ENCODE peak calls at places on chromosomes 5 and 9, in ten cellular contexts. T is kidney epithelial cell; A is effector memory CD4-positive, alpha-beta T cell; P is heart right ventricle; C is Caki2; R is stimulated activated CD8-positive, alpha-beta memory T cell treated with anti-CD3 and anti-CD28 coated beads, Interleukin-4, amount 100 ng/mL, for 1 hour; K is psoas muscle; X is H9; O is substantia nigra; U is heart left ventricle. F is an unnamed sample.

GRCh38 chr9:93061791-93062299 is 3.3 kb downstream of the SUSD3 start:
- DNase-seq in T (no peak), A (no peak), P (no peak), C (no peak), R (no peak), K (no peak), X (peak), O (no peak), U (no peak), F (no peak)

GRCh38 chr9:27572918-27573698 is at the start of gene C9orf72:
- DNase-seq in T (no peak), A (peak), P (peak), C (peak), R (peak), K (peak), X (no peak), O (peak), U (peak), F (no peak)

GRCh38 chr9:7489018-7489417 is 310.6 kb downstream of the DMAC1 start:
- DNase-seq in T (no peak), A (no peak), P (peak), C (no peak), R (no peak), K (peak), X (no peak), O (no peak), U (peak), F (no peak)

GRCh38 chr5:74974451-74975089 is 77.8 kb downstream of the GCNT4 start:
- DNase-seq in T (no peak), A (no peak), P (no peak), C (no peak), R (no peak), K (no peak), X (no peak), O (no peak), U (no peak), F (no peak)

GRCh38 chr5:98774192-98775046 is 956 bp downstream of the RGMB start:
- DNase-seq in T (no peak), A (peak), P (peak), C (peak), R (no peak), K (peak), X (peak), O (no peak), U (peak), F (peak)

GRCh38 chr5:91306497-91306896 is 76.6 kb downstream of the ARRDC3 start:
- DNase-seq in T (no peak), A (no peak), P (no peak), C (no peak), R (no peak), K (no peak), X (no peak), O (no peak), U (no peak), F (no peak)

GRCh38 chr9:97564291-97565175 is 63.1 kb downstream of the TMOD1 start:
- DNase-seq in T (peak), A (no peak), P (no peak), C (peak), R (no peak), K (peak), X (peak), O (no peak), U (no peak), F (peak)

GRCh38 chr9:16718296-16718695 is 152.2 kb downstream of the BNC2 start:
- DNase-seq in T (no peak), A (no peak), P (no peak), C (no peak), R (no peak), K (no peak), X (no peak), O (no peak), U (no peak), F (no peak)

GRCh38 chr5:14440598-14441401 is 140.8 kb upstream of the OTULINL start:
- DNase-seq in T (no peak), A (no peak), P (peak), C (no peak), R (no peak), K (peak), X (no peak), O (no peak), U (peak), F (no peak)

GRCh38 chr9:113488071-113488470 is 24.5 kb downstream of the RGS3 start:
- DNase-seq in T (no peak), A (no peak), P (no peak), C (no peak), R (no peak), K (no peak), X (no peak), O (no peak), U (peak), F (no peak)

GRCh38 chr5:10760033-10760975 is 730 bp downstream of the DAP start:
- DNase-seq in T (no peak), A (no peak), P (no peak), C (peak), R (no peak), K (no peak), X (no peak), O (no peak), U (peak), F (peak)

GRCh38 chr5:38994329-38994927 is 79.8 kb downstream of the RICTOR start:
- DNase-seq in T (peak), A (no peak), P (no peak), C (peak), R (no peak), K (no peak), X (no peak), O (no peak), U (peak), F (peak)

GRCh38 chr9:137437691-137438590 is 3.2 kb downstream of the ENTPD8 start:
- DNase-seq in T (no peak), A (no peak), P (peak), C (no peak), R (no peak), K (peak), X (no peak), O (no peak), U (no peak), F (peak)

GRCh38 chr5:24635217-24635616 is 9.6 kb downstream of the CDH10 start:
- DNase-seq in T (no peak), A (no peak), P (no peak), C (no peak), R (no peak), K (no peak), X (no peak), O (no peak), U (no peak), F (no peak)

GRCh38 chr5:149265559-149265958 is 6.1 kb upstream of the AFAP1L1 start:
- DNase-seq in T (no peak), A (no peak), P (no peak), C (no peak), R (no peak), K (no peak), X (no peak), O (no peak), U (peak), F (peak)

GRCh38 chr5:139684881-139685749 is 37.0 kb downstream of the CXXC5 start:
- DNase-seq in T (no peak), A (no peak), P (no peak), C (no peak), R (no peak), K (peak), X (peak), O (no peak), U (no peak), F (no peak)

GRCh38 chr5:151115272-151115905 is 34.6 kb upstream of the TNIP1 start:
- DNase-seq in T (no peak), A (peak), P (peak), C (peak), R (peak), K (peak), X (peak), O (no peak), U (peak), F (peak)

GRCh38 chr5:149765932-149766331 is 35.8 kb downstream of the PPARGC1B start:
- DNase-seq in T (no peak), A (no peak), P (no peak), C (no peak), R (no peak), K (no peak), X (no peak), O (no peak), U (no peak), F (no peak)

GRCh38 chr9:89329917-89330316 is 11.6 kb downstream of the SECISBP2 start:
- DNase-seq in T (no peak), A (no peak), P (no peak), C (no peak), R (no peak), K (no peak), X (no peak), O (no peak), U (no peak), F (no peak)

GRCh38 chr5:178642351-178642909 is 15.6 kb upstream of the CLK4 start:
- DNase-seq in T (peak), A (no peak), P (no peak), C (peak), R (no peak), K (no peak), X (no peak), O (no peak), U (no peak), F (no peak)

GRCh38 chr5:11904270-11904906 is at the start of gene CTNND2:
- DNase-seq in T (no peak), A (no peak), P (peak), C (peak), R (no peak), K (no peak), X (peak), O (no peak), U (peak), F (no peak)

GRCh38 chr5:169071-169727 is 22.1 kb upstream of the LRRC14B start:
- DNase-seq in T (no peak), A (no peak), P (peak), C (no peak), R (no peak), K (peak), X (no peak), O (no peak), U (peak), F (no peak)

GRCh38 chr5:143653256-143653655 is 158.7 kb upstream of the HMHB1 start:
- DNase-seq in T (no peak), A (no peak), P (no peak), C (peak), R (no peak), K (no peak), X (no peak), O (no peak), U (no peak), F (no peak)

GRCh38 chr9:116020801-116021200 is 132.8 kb upstream of the PAPPA start:
- DNase-seq in T (no peak), A (no peak), P (no peak), C (peak), R (no peak), K (no peak), X (no peak), O (no peak), U (no peak), F (no peak)

GRCh38 chr9:128092199-128092977 is 24.4 kb downstream of the SLC25A25 start:
- DNase-seq in T (no peak), A (no peak), P (no peak), C (no peak), R (no peak), K (no peak), X (no peak), O (no peak), U (no peak), F (no peak)

GRCh38 chr9:86975086-86975485 is 27.8 kb upstream of the GAS1 start:
- DNase-seq in T (no peak), A (no peak), P (no peak), C (no peak), R (no peak), K (no peak), X (no peak), O (no peak), U (no peak), F (no peak)

GRCh38 chr5:93054424-93055165 is 526.4 kb downstream of the NR2F1-AS1 start:
- DNase-seq in T (no peak), A (no peak), P (no peak), C (no peak), R (no peak), K (no peak), X (no peak), O (no peak), U (no peak), F (no peak)

GRCh38 chr9:20781086-20781485 is 97.0 kb downstream of the FOCAD start:
- DNase-seq in T (no peak), A (no peak), P (no peak), C (no peak), R (no peak), K (no peak), X (no peak), O (no peak), U (no peak), F (no peak)

GRCh38 chr5:132756542-132756941 is 9.3 kb downstream of the CCNI2 start:
- DNase-seq in T (no peak), A (no peak), P (no peak), C (no peak), R (no peak), K (no peak), X (no peak), O (no peak), U (no peak), F (no peak)

F was measured in ACHN.